ENCODE peak calls at places on chromosomes 16 and 17, in six cellular contexts. Y is CD4-positive, CD25-positive, alpha-beta regulatory T cell; Q is esophagus squamous epithelium; O is lung; L is foreskin fibroblast; J is neural progenitor cell. D is an unnamed sample.

GRCh38 chr17:70552230-70552981 is 383.1 kb downstream of the KCNJ2 start:
- DNase-seq in Q (no peak), O (no peak), Y (no peak), L (peak; percentile 10), J (peak; percentile 75), D (peak; percentile 6)

GRCh38 chr16:69544099-69544498 is 21.7 kb upstream of the NFAT5 start:
- DNase-seq in O (no peak), Y (no peak), J (no peak), L (no peak), Q (no peak), D (no peak)

GRCh38 chr16:3935921-3936320 is 55.4 kb upstream of the CREBBP start:
- DNase-seq in J (no peak), O (no peak), L (no peak), Q (no peak), Y (no peak), D (no peak)

GRCh38 chr16:59296002-59296401 is 561.9 kb upstream of the GOT2 start:
- DNase-seq in J (peak; percentile 93), Q (no peak), L (no peak), Y (no peak), O (no peak), D (no peak)

GRCh38 chr17:79907855-79908254 is 68.6 kb upstream of the CBX4 start:
- DNase-seq in J (peak; percentile 40), L (peak; percentile 20), Y (no peak), Q (no peak), O (peak; percentile 74), D (no peak)

GRCh38 chr17:48427598-48427997 is 2.4 kb downstream of the SKAP1 start:
- DNase-seq in O (no peak), L (no peak), Q (no peak), J (no peak), Y (peak; percentile 81), D (no peak)

GRCh38 chr17:879546-879945 is 97.4 kb downstream of the MRM3 start:
- DNase-seq in L (no peak), Q (no peak), O (peak; percentile 88), Y (peak; percentile 67), J (peak; percentile 93), D (no peak)

GRCh38 chr17:65093930-65094329 is 37.4 kb upstream of the GNA13 start:
- DNase-seq in Q (no peak), J (no peak), O (no peak), Y (no peak), L (no peak), D (no peak)

GRCh38 chr17:51767287-51767686 is 391.2 kb downstream of the CA10 start:
- DNase-seq in J (no peak), Y (no peak), O (no peak), Q (no peak), L (no peak), D (no peak)

GRCh38 chr17:67568961-67569360 is 148.8 kb upstream of the NOL11 start:
- DNase-seq in J (no peak), Y (no peak), Q (no peak), O (no peak), L (no peak), D (no peak)

GRCh38 chr16:48949636-48950035 is 332.0 kb downstream of the CBLN1 start:
- DNase-seq in L (no peak), Q (no peak), Y (no peak), O (no peak), J (no peak), D (no peak)

GRCh38 chr17:72353502-72353901 is 232.7 kb downstream of the SOX9 start:
- DNase-seq in Y (no peak), L (no peak), Q (no peak), J (peak; percentile 9), O (no peak), D (no peak)

GRCh38 chr17:44092051-44092450 is 21.5 kb downstream of the G6PC3 start:
- DNase-seq in Q (no peak), O (no peak), J (no peak), Y (no peak), L (no peak), D (no peak)

GRCh38 chr16:88617268-88618031 is 20.9 kb upstream of the IL17C start:
- DNase-seq in Q (no peak), L (no peak), J (no peak), O (no peak), Y (no peak), D (no peak)

GRCh38 chr17:58329808-58330543 is 1.4 kb upstream of the TSPOAP1 start:
- DNase-seq in Y (peak; percentile 51), O (no peak), L (no peak), J (no peak), Q (no peak), D (no peak)

DNA sequence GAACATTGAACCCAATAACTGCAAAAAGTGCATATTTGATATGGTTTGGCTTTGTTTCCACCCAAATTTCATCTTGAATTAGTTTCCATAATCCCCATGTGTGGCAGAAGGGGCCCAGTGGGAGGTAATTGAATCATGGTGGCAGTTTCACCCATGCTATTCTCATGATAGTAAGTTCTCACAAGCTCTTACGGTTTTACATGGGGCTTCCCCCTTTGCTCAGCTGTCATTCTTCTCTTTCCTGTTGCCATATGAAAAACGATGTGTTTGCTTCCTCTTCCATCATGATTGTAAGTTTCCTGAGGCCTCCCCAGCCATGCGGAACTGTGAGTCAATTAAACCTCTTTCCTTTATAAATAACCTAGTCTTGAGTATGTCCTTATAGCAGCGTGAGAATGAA is 127.6 kb downstream of the CHD9NB start:
- DNase-seq in J (no peak), Y (no peak), Q (no peak), O (no peak), L (no peak), D (no peak)
- H3K4me3 ChIP-seq in J (no peak overlapping the region), Y (no peak overlapping the region), Q (no peak overlapping the region), O (no peak overlapping the region), L (no peak overlapping the region), D (no peak overlapping the region)

GRCh38 chr17:39153541-39154111 is 2.2 kb upstream of the PLXDC1 start:
- DNase-seq in Q (peak; percentile 27), J (peak; percentile 88), Y (peak; percentile 91), L (peak; percentile 78), O (peak; percentile 93), D (peak; percentile 64)
- H3K4me3 ChIP-seq in Q (peak overlapping the region; percentile 74), J (peak overlapping the region; percentile 83), Y (peak overlapping the region; percentile 98), L (peak overlapping the region; percentile 91), O (peak overlapping the region; percentile 43), D (peak overlapping the region; percentile 83)

GRCh38 chr17:78234261-78234865 is 2.9 kb downstream of the TMEM235 start:
- DNase-seq in L (no peak), J (no peak), O (no peak), Y (no peak), Q (no peak), D (no peak)

GRCh38 chr17:78230996-78231931 is at the start of gene TMEM235:
- DNase-seq in J (peak; percentile 63), O (no peak), Q (no peak), L (no peak), Y (no peak), D (no peak)

GRCh38 chr17:78231991-78232759 is 744 bp downstream of the TMEM235 start:
- DNase-seq in Q (no peak), Y (peak; percentile 25), J (peak; percentile 78), O (no peak), L (no peak), D (no peak)

GRCh38 chr17:78233678-78234077 is 2.2 kb downstream of the TMEM235 start:
- DNase-seq in Q (no peak), L (no peak), Y (no peak), O (no peak), J (no peak), D (no peak)

GRCh38 chr17:78232774-78233173 is 1.3 kb downstream of the TMEM235 start:
- DNase-seq in O (no peak), L (no peak), Q (no peak), Y (no peak), J (no peak), D (no peak)
- H3K4me3 ChIP-seq in O (no peak overlapping the region), L (no peak overlapping the region), Q (no peak overlapping the region), Y (no peak overlapping the region), J (no peak overlapping the region), D (no peak overlapping the region)

DNA sequence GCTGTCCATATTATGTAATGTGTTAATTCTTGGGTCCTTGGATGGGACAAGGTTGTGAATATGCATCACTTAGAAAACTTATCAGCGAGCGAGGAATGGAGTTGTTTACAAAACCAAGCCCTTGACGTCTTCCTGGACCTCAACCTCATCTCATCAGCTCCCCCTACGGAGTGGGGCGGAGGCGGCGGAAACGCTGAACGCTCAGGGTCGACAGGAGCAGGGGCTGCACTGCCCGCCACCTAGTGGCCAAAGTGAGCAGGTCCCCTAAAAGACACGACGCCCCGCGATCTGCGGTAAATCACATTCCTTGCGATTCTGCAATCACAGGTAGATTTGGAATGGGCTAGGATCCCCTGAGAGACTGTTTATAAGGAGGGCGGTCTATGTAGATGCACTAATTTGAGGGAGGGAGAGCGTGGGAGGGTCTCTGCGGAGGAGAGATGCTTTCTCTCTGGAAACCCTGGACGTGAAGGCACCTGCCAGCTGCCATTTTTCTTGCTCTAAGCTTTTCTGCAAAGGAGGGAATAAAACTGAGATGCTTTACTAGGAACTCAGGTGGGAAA is 5.4 kb upstream of the ICAM2 start:
- DNase-seq in Y (peak; percentile 96), L (peak; percentile 39), Q (peak; percentile 18), O (peak; percentile 83), J (peak; percentile 90), D (peak; percentile 10)
- H3K4me3 ChIP-seq in Y (peak overlapping the region; percentile 84), L (peak overlapping the region; percentile 31), Q (peak overlapping the region; percentile 50), O (no peak overlapping the region), J (no peak overlapping the region), D (no peak overlapping the region)

D was measured in skeletal muscle cell.